ENCODE peak calls at places on chromosome 16, in five cellular contexts. T is GM23248, W is DND-41, Q is H1, P is GM12878. F is an unnamed sample.
A peak's percentile ranks its signal among the peaks of the same experiment; 100 is the strongest.

GRCh38 chr16:82185012-82185411 is 15.0 kb upstream of the MPHOSPH6 start:
- DNase-seq in T (no peak), W (no peak), Q (no peak), P (no peak), F (no peak)

GRCh38 chr16:74748710-74749073 is 25.9 kb downstream of the FA2H start:
- DNase-seq in T (no peak), W (no peak), Q (no peak), P (no peak), F (no peak)

GRCh38 chr16:51545951-51546350 is 394.9 kb upstream of the SALL1 start:
- DNase-seq in T (no peak), W (no peak), Q (no peak), P (no peak), F (no peak)

GRCh38 chr16:66359811-66360608 is 6.5 kb upstream of the CDH5 start:
- DNase-seq in T (no peak), W (no peak), Q (no peak), P (no peak), F (no peak)

GRCh38 chr16:85562102-85562786 is 50.9 kb upstream of the GSE1 start:
- DNase-seq in T (no peak), W (no peak), Q (peak; percentile 45), P (no peak), F (no peak)

GRCh38 chr16:66578596-66579531 is at the start of gene CMTM2:
- DNase-seq in T (peak; percentile 19), W (peak; percentile 38), Q (peak; percentile 64), P (no peak), F (no peak)

GRCh38 chr16:82738699-82739098 is 111.9 kb downstream of the CDH13 start:
- DNase-seq in T (peak; percentile 36), W (no peak), Q (no peak), P (no peak), F (no peak)

GRCh38 chr16:86044881-86045600 is 146.1 kb downstream of the IRF8 start:
- DNase-seq in T (no peak), W (no peak), Q (no peak), P (no peak), F (no peak)

GRCh38 chr16:65392831-65393565 is 271.1 kb upstream of the CDH11 start:
- DNase-seq in T (no peak), W (no peak), Q (no peak), P (no peak), F (no peak)

GRCh38 chr16:19344224-19344801 is 58.8 kb downstream of the CLEC19A start:
- DNase-seq in T (no peak), W (no peak), Q (no peak), P (no peak), F (peak; percentile 30)

GRCh38 chr16:17342031-17342430 is 128.7 kb downstream of the XYLT1 start:
- DNase-seq in T (no peak), W (no peak), Q (no peak), P (no peak), F (no peak)

GRCh38 chr16:48611329-48612137 is 1.6 kb upstream of the N4BP1 start:
- DNase-seq in T (no peak), W (no peak), Q (no peak), P (peak; percentile 58), F (no peak)

GRCh38 chr16:85532147-85532546 is 81.0 kb upstream of the GSE1 start:
- DNase-seq in T (no peak), W (no peak), Q (no peak), P (no peak), F (no peak)

GRCh38 chr16:23903001-23903414 is 67.2 kb downstream of the PRKCB start:
- DNase-seq in T (peak; percentile 9), W (no peak), Q (no peak), P (no peak), F (no peak)

GRCh38 chr16:15523939-15524338 is 89.6 kb downstream of the BMERB1 start:
- DNase-seq in T (no peak), W (no peak), Q (no peak), P (no peak), F (no peak)

GRCh38 chr16:65988019-65988418 is 378.5 kb upstream of the CDH5 start:
- DNase-seq in T (no peak), W (no peak), Q (no peak), P (no peak), F (no peak)

GRCh38 chr16:12132290-12132689 is 155.8 kb downstream of the SNX29 start:
- DNase-seq in T (peak; percentile 39), W (no peak), Q (no peak), P (no peak), F (no peak)

GRCh38 chr16:80664226-80664625 is 123.4 kb downstream of the DYNLRB2 start:
- DNase-seq in T (no peak), W (no peak), Q (no peak), P (no peak), F (peak; percentile 79)

GRCh38 chr16:50671644-50672260 is 9.4 kb downstream of the SNX20 start:
- DNase-seq in T (no peak), W (peak; percentile 50), Q (peak; percentile 74), P (no peak), F (peak; percentile 52)

GRCh38 chr16:25014500-25015147 is 545 bp downstream of the ARHGAP17 start:
- DNase-seq in T (peak; percentile 75), W (peak; percentile 30), Q (peak; percentile 73), P (no peak), F (peak; percentile 77)

GRCh38 chr16:66928702-66929388 is 3.5 kb upstream of the RRAD start:
- DNase-seq in T (peak; percentile 68), W (peak; percentile 49), Q (peak; percentile 75), P (no peak), F (peak; percentile 58)

GRCh38 chr16:31404353-31405064 is 11.4 kb downstream of the ITGAD start:
- DNase-seq in T (peak; percentile 15), W (no peak), Q (no peak), P (no peak), F (no peak)

GRCh38 chr16:53848277-53848942 is 144.5 kb downstream of the FTO start:
- DNase-seq in T (no peak), W (no peak), Q (no peak), P (no peak), F (no peak)

GRCh38 chr16:56355786-56356275 is 69.5 kb downstream of the AMFR start:
- DNase-seq in T (no peak), W (no peak), Q (no peak), P (no peak), F (no peak)

GRCh38 chr16:17367034-17367433 is 103.7 kb downstream of the XYLT1 start:
- DNase-seq in T (no peak), W (no peak), Q (no peak), P (no peak), F (no peak)

GRCh38 chr16:66612422-66612821 is 7.9 kb downstream of the CMTM3 start:
- DNase-seq in T (no peak), W (no peak), Q (no peak), P (no peak), F (no peak)

GRCh38 chr16:84611041-84611440 is 6.8 kb downstream of the COTL1 start:
- DNase-seq in T (no peak), W (no peak), Q (no peak), P (no peak), F (no peak)

GRCh38 chr16:81004646-81005353 is 1.9 kb downstream of the CMC2 start:
- DNase-seq in T (peak; percentile 80), W (peak; percentile 37), Q (no peak), P (no peak), F (peak; percentile 75)

GRCh38 chr16:56589141-56590039 is at the start of gene MT3:
- DNase-seq in T (peak; percentile 53), W (no peak), Q (peak; percentile 64), P (no peak), F (peak; percentile 85)

DNA sequence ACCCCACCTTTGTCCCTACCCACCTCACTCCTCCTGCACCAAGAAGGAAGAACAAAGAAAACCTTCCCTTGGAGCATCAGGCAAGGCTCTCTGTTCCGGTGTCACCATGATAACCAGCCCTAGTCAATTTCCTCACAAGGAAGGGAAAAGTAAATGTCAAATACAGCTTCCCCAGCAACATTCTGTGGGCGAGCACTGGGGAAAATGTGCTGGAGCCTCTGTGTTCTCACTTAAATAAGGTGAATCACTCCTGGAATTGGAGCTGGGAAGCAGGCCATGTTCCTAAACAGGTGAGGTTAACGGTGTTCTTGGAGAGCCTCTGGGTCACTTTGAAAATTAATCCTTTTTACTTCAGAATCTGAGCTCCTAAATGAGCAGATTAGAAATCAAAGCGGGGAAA is 427.9 kb upstream of the ERCC4 start:
- DNase-seq in T (no peak), W (no peak), Q (no peak), P (no peak), F (no peak)
- H3K79me2 ChIP-seq in T (no peaks in the 10 kb centered on the region), W (no peaks in the 10 kb centered on the region), Q (no peaks in the 10 kb centered on the region), P (no peaks in the 10 kb centered on the region), F (no peaks in the 10 kb centered on the region)

DNA sequence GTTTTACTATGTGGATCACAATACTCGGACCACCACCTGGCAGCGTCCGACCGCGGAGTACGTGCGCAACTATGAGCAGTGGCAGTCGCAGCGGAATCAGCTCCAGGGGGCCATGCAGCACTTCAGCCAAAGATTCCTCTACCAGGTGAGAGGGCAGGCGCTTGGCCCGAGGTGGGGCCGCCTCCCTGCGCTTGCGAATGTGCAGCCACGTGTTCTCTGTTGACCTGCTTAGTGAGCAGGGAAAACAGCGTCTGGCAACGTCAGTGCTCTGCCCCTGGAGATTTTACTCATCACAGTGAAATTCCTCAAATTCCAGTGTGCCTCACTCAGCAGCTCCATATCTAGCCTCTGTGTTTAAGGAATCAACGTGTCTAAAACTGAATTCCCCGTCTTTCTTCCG is 33.4 kb upstream of the CLEC18A start:
- DNase-seq in T (peak; percentile 96), W (no peak), Q (peak; percentile 71), P (no peak), F (peak; percentile 76)
- H2AFZ ChIP-seq in T (peak overlapping the region; percentile 79), W (no peak overlapping the region), Q (no peak overlapping the region), P (no peak overlapping the region), F (no peak overlapping the region)

DNA sequence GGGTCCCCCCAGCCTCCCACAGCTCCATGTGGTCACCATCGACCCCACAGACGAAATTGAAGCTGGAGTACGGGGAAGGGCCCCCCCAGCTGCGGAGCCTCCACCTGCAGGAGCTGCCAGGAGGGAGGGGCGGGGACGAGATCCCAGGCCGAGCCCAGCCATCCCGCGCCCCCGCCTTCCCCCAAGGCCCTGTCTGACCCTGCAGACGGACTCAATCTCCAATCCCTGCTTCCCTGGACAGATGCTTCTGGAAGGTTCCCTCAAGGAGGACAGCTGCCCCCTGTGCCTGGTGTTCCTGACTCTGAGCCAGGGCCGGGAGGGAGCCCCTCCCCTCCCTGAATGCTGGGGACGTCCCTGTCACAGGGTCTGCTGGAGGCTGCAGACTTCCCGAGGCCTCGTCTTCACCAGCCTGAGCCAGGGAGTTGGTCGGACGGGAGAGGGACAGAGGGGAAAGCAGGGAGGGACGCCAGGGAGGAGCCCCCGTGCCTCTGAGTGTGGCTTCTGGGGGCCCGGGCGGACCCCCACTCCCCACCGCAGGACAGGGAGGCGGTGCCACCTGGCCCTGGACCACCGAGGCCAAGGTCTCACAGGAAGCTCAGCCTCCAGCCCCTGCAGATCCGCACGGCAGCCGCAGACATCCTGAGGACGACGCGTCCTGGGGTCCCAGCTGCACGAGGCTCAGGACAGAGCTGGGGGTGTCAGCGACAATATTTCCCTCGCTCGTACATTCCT is 21.3 kb upstream of the C1QTNF8 start:
- DNase-seq in T (no peak), W (no peak), Q (no peak), P (no peak), F (no peak)
- H3K9ac ChIP-seq in T (no peak overlapping the region), W (no peak overlapping the region), Q (no peak overlapping the region), P (no peak overlapping the region), F (no peak overlapping the region)

DNA sequence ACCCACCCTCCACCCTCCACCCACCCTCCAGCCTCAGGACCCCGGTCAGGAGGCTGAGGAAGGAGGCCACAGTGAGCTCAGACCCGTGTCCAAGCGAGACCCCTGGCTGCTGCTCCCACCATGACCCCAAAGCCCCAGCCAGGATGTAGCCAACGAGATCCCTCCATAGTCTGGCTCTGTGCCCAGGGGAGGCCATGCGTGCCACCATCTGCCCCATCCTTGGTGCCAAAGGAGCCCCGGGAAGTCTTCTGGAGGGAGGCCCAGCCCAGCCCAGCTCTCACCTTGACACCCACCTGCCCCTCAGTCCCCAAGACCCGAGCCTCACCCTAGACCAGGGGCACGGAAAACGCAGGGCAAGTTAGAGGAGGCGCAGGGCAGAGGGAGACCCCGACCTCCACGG is 34.2 kb downstream of the PIEZO1 start:
- DNase-seq in T (no peak), W (no peak), Q (no peak), P (no peak), F (no peak)
- H3K79me2 ChIP-seq in T (peaks cover 97% of the 10 kb centered on the region), W (peaks cover 45% of the 10 kb centered on the region), Q (no peaks in the 10 kb centered on the region), P (peaks cover 1% of the 10 kb centered on the region), F (no peaks in the 10 kb centered on the region)